ENCODE peak calls at places on chromosomes 4 and X, in five cellular contexts. A is K562, R is sigmoid colon, S is pancreas, V is psoas muscle. U is an unnamed sample. For H3K27me3, the result is how much of the 10 kb centered on the place peaks cover.

GRCh38 chr4:128394778-128395177 is 107.2 kb upstream of the PGRMC2 start:
- DNase-seq in A (no peak), R (no peak), V (peak), S (no peak), U (no peak)

GRCh38 chrX:13341491-13342101 is 21.7 kb upstream of the ATXN3L start:
- DNase-seq in R (no peak), A (no peak), V (no peak), S (no peak), U (no peak)

GRCh38 chr4:169152899-169153298 is 117.9 kb downstream of the SH3RF1 start:
- DNase-seq in R (no peak), S (no peak), V (no peak), A (peak), U (no peak)

GRCh38 chr4:130478406-130478805 is 1382.5 kb downstream of the C4orf33 start:
- DNase-seq in A (no peak), R (no peak), V (no peak), S (no peak), U (no peak)

GRCh38 chr4:2461246-2461960 is 7.5 kb upstream of the RNF4 start:
- DNase-seq in S (no peak), R (no peak), A (no peak), V (no peak), U (no peak)

GRCh38 chr4:108119199-108119800 is 49.4 kb downstream of the LEF1 start:
- DNase-seq in A (no peak), V (no peak), R (no peak), S (no peak), U (no peak)

GRCh38 chrX:146881521-146881920 is 67.0 kb upstream of the CXorf51A start:
- DNase-seq in V (no peak), A (no peak), S (no peak), R (no peak), U (no peak)

GRCh38 chr4:2588259-2588658 is 51.8 kb downstream of the FAM193A start:
- DNase-seq in V (no peak), A (no peak), R (no peak), S (no peak), U (no peak)

GRCh38 chr4:68129793-68130192 is at the start of gene TMPRSS11F:
- DNase-seq in R (no peak), S (no peak), A (peak), V (no peak), U (no peak)

GRCh38 chrX:19625612-19626011 is 110.3 kb upstream of the MAP3K15 start:
- DNase-seq in A (no peak), R (no peak), S (no peak), V (no peak), U (no peak)

GRCh38 chr4:99754756-99755155 is 61.9 kb upstream of the DAPP1 start:
- DNase-seq in S (no peak), V (no peak), R (no peak), A (no peak), U (no peak)

GRCh38 chr4:111988514-111988913 is 156.7 kb upstream of the FAM241A start:
- DNase-seq in R (no peak), A (no peak), V (no peak), S (no peak), U (no peak)

GRCh38 chr4:152591361-152591760 is 55.5 kb upstream of the FBXW7 start:
- DNase-seq in S (peak), R (peak), V (peak), A (no peak), U (no peak)

GRCh38 chrX:115531818-115532403 is 29.1 kb upstream of the PLS3 start:
- DNase-seq in S (no peak), R (no peak), V (no peak), A (no peak), U (no peak)

GRCh38 chr4:53150631-53151488 is 215.0 kb downstream of the SCFD2 start:
- DNase-seq in V (no peak), S (no peak), A (no peak), R (no peak), U (no peak)

GRCh38 chrX:107449490-107450175 is at the start of gene FRMPD3:
- DNase-seq in R (no peak), A (no peak), S (no peak), V (no peak), U (no peak)

GRCh38 chr4:159107203-159107921 is 4.5 kb downstream of the RAPGEF2 start:
- DNase-seq in R (no peak), A (no peak), V (no peak), S (no peak), U (no peak)

GRCh38 chr4:15805583-15806517 is 27.7 kb downstream of the CD38 start:
- DNase-seq in R (no peak), A (peak), V (no peak), S (no peak), U (no peak)

GRCh38 chrX:49139713-49140112 is 16.2 kb upstream of the GPKOW start:
- DNase-seq in A (no peak), S (no peak), V (no peak), R (no peak), U (no peak)

GRCh38 chrX:137432609-137433008 is 133.3 kb upstream of the ZIC3 start:
- DNase-seq in V (no peak), S (no peak), R (no peak), A (peak), U (no peak)

GRCh38 chrX:64321507-64321906 is 73.7 kb downstream of the MTMR8 start:
- DNase-seq in A (no peak), R (no peak), V (no peak), S (no peak), U (no peak)

GRCh38 chrX:151680805-151681204 is 14.5 kb upstream of the PRRG3 start:
- DNase-seq in V (no peak), A (peak), S (peak), R (no peak), U (no peak)

GRCh38 chrX:1614927-1615326 is at the start of gene ASMT:
- DNase-seq in S (no peak), V (no peak), A (no peak), R (no peak), U (no peak)

GRCh38 chr4:70183168-70183939 is 12.2 kb upstream of the ODAM start:
- DNase-seq in A (peak), R (no peak), V (no peak), S (no peak), U (peak)

GRCh38 chr4:77697860-77698599 is 92.4 kb downstream of the CXCL13 start:
- DNase-seq in A (no peak), S (peak), V (no peak), R (no peak), U (peak)

DNA sequence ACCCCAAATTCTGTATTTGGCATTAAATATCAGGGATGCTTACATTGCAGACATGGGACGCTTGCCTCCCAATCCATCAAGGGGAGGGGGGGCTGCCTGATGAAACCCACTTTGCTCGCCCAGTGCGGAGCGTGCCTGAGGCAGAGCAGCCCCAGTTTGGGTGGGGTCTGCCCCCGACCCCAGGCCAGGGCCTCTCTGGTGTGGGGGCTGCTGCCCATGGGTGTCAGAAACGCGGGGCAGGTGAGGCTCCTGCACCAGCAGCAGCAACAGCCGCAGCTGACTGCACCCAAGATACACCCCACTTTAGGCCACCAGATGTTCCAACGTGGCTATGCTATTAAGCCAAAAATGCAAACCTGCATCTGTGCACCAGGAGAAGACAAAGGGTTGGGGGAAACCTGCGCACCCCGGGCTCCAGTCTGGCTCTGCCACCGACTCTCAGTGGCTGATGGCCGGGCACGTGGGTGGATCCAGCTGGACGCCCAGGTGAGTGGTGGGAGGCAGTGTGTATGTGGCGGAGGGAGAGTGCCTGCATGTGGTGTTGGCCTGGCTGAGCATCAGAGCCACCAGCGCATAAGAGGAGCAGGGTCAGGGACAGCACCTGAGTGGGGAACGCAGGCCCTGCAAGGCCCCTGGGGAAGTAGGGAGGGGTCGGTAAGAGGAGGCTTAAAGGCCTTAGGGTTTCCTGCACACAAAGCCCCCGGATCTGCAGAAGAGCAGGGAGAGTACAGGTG is 86.2 kb downstream of the ABLIM2 start:
- DNase-seq in A (no peak), R (no peak), V (peak), S (no peak), U (no peak)
- H3K27me3 ChIP-seq in A (half or more), R (under half), V (under half), S (under half), U (under half)

GRCh38 chrX:142089193-142089592 is 115.9 kb downstream of the MAGEC2 start:
- DNase-seq in R (no peak), A (no peak), S (no peak), V (no peak), U (no peak)
- TF ChIP-seq CTCF in R (no peak), A (no peak), S (no peak), V (no peak), U (peak)

GRCh38 chr4:110622841-110623709 is at the start of gene PITX2:
- DNase-seq in S (no peak), V (peak), R (peak), A (peak), U (peak)
- H3K27me3 ChIP-seq in S (under half), V (under half), R (half or more), A (half or more), U (under half)

GRCh38 chr4:142875117-142875516 is 29.0 kb upstream of the INPP4B start:
- DNase-seq in V (no peak), S (no peak), R (no peak), A (no peak), U (no peak)
- TF ChIP-seq CTCF in V (no peak), S (no peak), R (no peak), A (no peak), U (no peak)

GRCh38 chr4:8335848-8336247 is 66.3 kb downstream of the HTRA3 start:
- DNase-seq in S (no peak), A (no peak), V (no peak), R (no peak), U (no peak)

GRCh38 chr4:8333726-8334460 is 64.3 kb downstream of the HTRA3 start:
- DNase-seq in S (no peak), A (no peak), V (no peak), R (peak), U (peak)

GRCh38 chr4:8332891-8333331 is 63.4 kb downstream of the HTRA3 start:
- DNase-seq in R (peak), S (no peak), V (no peak), A (no peak), U (peak)

GRCh38 chr4:8336412-8337075 is 67.0 kb downstream of the HTRA3 start:
- DNase-seq in S (no peak), V (no peak), A (peak), R (peak), U (no peak)

DNA sequence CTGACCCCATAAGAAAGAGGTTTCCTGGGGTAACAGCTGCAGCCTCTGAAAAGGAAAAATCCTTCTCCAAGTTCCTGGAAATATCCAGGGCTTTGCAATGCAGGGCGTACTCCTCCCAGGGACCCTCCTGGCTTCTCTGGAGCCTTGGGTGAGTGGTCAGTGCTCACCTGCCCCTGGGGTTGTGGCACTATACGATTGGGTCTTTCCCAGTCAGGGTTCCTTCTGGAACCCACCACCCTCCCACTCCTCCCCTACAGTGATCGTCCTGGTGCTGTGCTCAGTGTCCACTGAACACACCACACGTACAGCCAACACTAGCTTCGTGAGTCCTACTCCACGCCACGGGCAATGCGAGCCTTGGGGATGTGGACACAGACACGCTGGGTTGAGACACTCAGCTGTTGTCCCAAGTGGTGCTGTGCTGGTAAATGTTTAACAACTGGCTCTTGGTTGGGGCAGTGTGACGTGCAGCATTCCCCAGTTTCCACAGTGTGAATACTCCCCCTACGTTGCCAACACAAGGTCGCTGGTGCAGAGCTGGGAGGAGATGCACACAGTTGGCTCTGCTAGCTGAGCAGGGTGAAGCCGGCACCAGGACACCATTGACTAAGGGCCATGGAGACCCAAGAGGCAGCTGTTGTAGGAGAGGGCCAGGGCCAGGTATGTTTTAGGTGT is 65.4 kb downstream of the HTRA3 start:
- DNase-seq in S (no peak), A (no peak), V (no peak), R (peak), U (peak)
- H3K27me3 ChIP-seq in S (under half), A (under half), V (under half), R (under half), U (under half)

GRCh38 chr4:89563431-89563830 is 255.8 kb upstream of the GPRIN3 start:
- DNase-seq in R (no peak), V (no peak), A (no peak), S (no peak), U (no peak)

GRCh38 chr4:89556596-89557305 is 249.2 kb upstream of the GPRIN3 start:
- DNase-seq in V (no peak), A (no peak), R (no peak), S (no peak), U (no peak)

GRCh38 chr4:89561051-89561450 is 253.5 kb upstream of the GPRIN3 start:
- DNase-seq in R (no peak), S (no peak), A (no peak), V (no peak), U (no peak)

GRCh38 chr4:89562715-89563114 is 255.1 kb upstream of the GPRIN3 start:
- DNase-seq in A (no peak), S (no peak), V (no peak), R (no peak), U (no peak)

DNA sequence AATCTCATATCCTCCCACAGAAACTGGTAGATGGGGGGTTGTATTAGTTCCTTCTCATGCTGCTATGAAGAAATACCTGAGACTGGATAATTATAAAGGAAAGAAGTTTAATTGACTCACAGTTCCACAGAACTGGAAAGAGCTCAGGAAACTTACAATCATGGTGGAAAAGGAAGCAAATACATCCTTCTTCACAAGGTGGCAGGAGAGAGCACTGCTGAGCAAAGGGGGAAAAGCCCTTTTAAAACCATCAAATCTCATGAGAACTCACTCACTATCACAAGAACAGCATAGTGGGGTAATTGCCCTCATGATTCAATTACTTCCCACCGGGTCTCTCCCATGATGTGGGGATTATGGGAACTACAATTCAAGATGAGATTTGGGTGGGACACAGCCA is 250.5 kb upstream of the GPRIN3 start:
- DNase-seq in R (no peak), A (no peak), V (no peak), S (no peak), U (no peak)
- TF ChIP-seq CTCF in R (no peak), A (no peak), V (no peak), S (no peak), U (no peak)

GRCh38 chrX:40460926-40461325 is 119.8 kb upstream of the ATP6AP2 start:
- DNase-seq in R (no peak), S (no peak), V (no peak), A (no peak), U (no peak)
- H3K27me3 ChIP-seq in R (under half), S (under half), V (under half), A (under half), U (under half)

GRCh38 chr4:176792348-176793059 is at the start of gene VEGFC:
- DNase-seq in R (peak), V (peak), A (no peak), S (peak), U (peak)
- TF ChIP-seq CTCF in R (no peak), V (peak), A (no peak), S (no peak), U (no peak)

GRCh38 chrX:15854712-15855561 is at the start of gene AP1S2:
- DNase-seq in A (peak), V (peak), R (peak), S (peak), U (peak)

GRCh38 chrX:15853586-15854079 is 980 bp downstream of the AP1S2 start:
- DNase-seq in V (no peak), R (no peak), A (no peak), S (no peak), U (no peak)

GRCh38 chrX:15854080-15854655 is 445 bp downstream of the AP1S2 start:
- DNase-seq in V (peak), S (peak), A (peak), R (peak), U (peak)

GRCh38 chrX:15856580-15856979 is 2.0 kb upstream of the AP1S2 start:
- DNase-seq in V (no peak), A (no peak), R (no peak), S (no peak), U (no peak)

GRCh38 chrX:15855562-15856256 is 1.1 kb upstream of the AP1S2 start:
- DNase-seq in V (no peak), A (no peak), S (no peak), R (no peak), U (no peak)
- H3K27me3 ChIP-seq in V (under half), A (under half), S (under half), R (under half), U (under half)